ENCODE peak calls at places on chromosome 16, in four cellular contexts. One of them, this sample, is unnamed.

GRCh38 chr16:14489460-14489859 is 140.6 kb downstream of the PARN start:
- DNase-seq in caudate nucleus: no peak
- DNase-seq in left cardiac atrium: no peak
- DNase-seq in stimulated activated CD4-positive, alpha-beta T cell treated with anti-CD3 and anti-CD28 coated beads, Interleukin-4, amount 100 ng/mL, for 24 hours: no peak
- DNase-seq in this sample: no peak

GRCh38 chr16:75860654-75861053 is 134.4 kb upstream of the CPHXL start:
- DNase-seq in stimulated activated CD4-positive, alpha-beta T cell treated with anti-CD3 and anti-CD28 coated beads, Interleukin-4, amount 100 ng/mL, for 24 hours: no peak
- DNase-seq in caudate nucleus: peak; percentile 44
- DNase-seq in left cardiac atrium: no peak
- DNase-seq in this sample: no peak

GRCh38 chr16:57365826-57366536 is 6.3 kb upstream of the CX3CL1 start:
- DNase-seq in caudate nucleus: no peak
- DNase-seq in stimulated activated CD4-positive, alpha-beta T cell treated with anti-CD3 and anti-CD28 coated beads, Interleukin-4, amount 100 ng/mL, for 24 hours: no peak
- DNase-seq in left cardiac atrium: no peak
- DNase-seq in this sample: no peak

GRCh38 chr16:67719778-67720144 is 645 bp upstream of the GFOD2 start:
- DNase-seq in left cardiac atrium: peak; percentile 37
- DNase-seq in caudate nucleus: peak; percentile 21
- DNase-seq in stimulated activated CD4-positive, alpha-beta T cell treated with anti-CD3 and anti-CD28 coated beads, Interleukin-4, amount 100 ng/mL, for 24 hours: peak; percentile 7
- DNase-seq in this sample: no peak

GRCh38 chr16:11621920-11622651 is 35.4 kb upstream of the LITAF start:
- DNase-seq in caudate nucleus: no peak
- DNase-seq in stimulated activated CD4-positive, alpha-beta T cell treated with anti-CD3 and anti-CD28 coated beads, Interleukin-4, amount 100 ng/mL, for 24 hours: peak; percentile 37
- DNase-seq in left cardiac atrium: peak; percentile 36
- DNase-seq in this sample: no peak

GRCh38 chr16:66357523-66357928 is 9.0 kb upstream of the CDH5 start:
- DNase-seq in stimulated activated CD4-positive, alpha-beta T cell treated with anti-CD3 and anti-CD28 coated beads, Interleukin-4, amount 100 ng/mL, for 24 hours: peak; percentile 36
- DNase-seq in caudate nucleus: no peak
- DNase-seq in left cardiac atrium: peak; percentile 45
- DNase-seq in this sample: no peak

GRCh38 chr16:16021988-16022682 is 72.7 kb downstream of the ABCC1 start:
- DNase-seq in left cardiac atrium: peak; percentile 98
- DNase-seq in stimulated activated CD4-positive, alpha-beta T cell treated with anti-CD3 and anti-CD28 coated beads, Interleukin-4, amount 100 ng/mL, for 24 hours: no peak
- DNase-seq in caudate nucleus: peak; percentile 39
- DNase-seq in this sample: peak; percentile 69

GRCh38 chr16:82055728-82056549 is 20.9 kb downstream of the HSD17B2 start:
- DNase-seq in left cardiac atrium: no peak
- DNase-seq in stimulated activated CD4-positive, alpha-beta T cell treated with anti-CD3 and anti-CD28 coated beads, Interleukin-4, amount 100 ng/mL, for 24 hours: no peak
- DNase-seq in caudate nucleus: no peak
- DNase-seq in this sample: no peak

GRCh38 chr16:1420111-1420539 is 422 bp downstream of the UQCC4 start:
- DNase-seq in caudate nucleus: no peak
- DNase-seq in left cardiac atrium: no peak
- DNase-seq in stimulated activated CD4-positive, alpha-beta T cell treated with anti-CD3 and anti-CD28 coated beads, Interleukin-4, amount 100 ng/mL, for 24 hours: no peak
- DNase-seq in this sample: no peak

GRCh38 chr16:57357330-57358151 is 1.0 kb upstream of the CCL22 start:
- DNase-seq in stimulated activated CD4-positive, alpha-beta T cell treated with anti-CD3 and anti-CD28 coated beads, Interleukin-4, amount 100 ng/mL, for 24 hours: no peak
- DNase-seq in caudate nucleus: no peak
- DNase-seq in left cardiac atrium: no peak
- DNase-seq in this sample: no peak

GRCh38 chr16:74092336-74092735 is 204.3 kb upstream of the PSMD7 start:
- DNase-seq in stimulated activated CD4-positive, alpha-beta T cell treated with anti-CD3 and anti-CD28 coated beads, Interleukin-4, amount 100 ng/mL, for 24 hours: no peak
- DNase-seq in left cardiac atrium: no peak
- DNase-seq in caudate nucleus: no peak
- DNase-seq in this sample: no peak

GRCh38 chr16:67055712-67056487 is 27.0 kb downstream of the CBFB start:
- DNase-seq in caudate nucleus: no peak
- DNase-seq in stimulated activated CD4-positive, alpha-beta T cell treated with anti-CD3 and anti-CD28 coated beads, Interleukin-4, amount 100 ng/mL, for 24 hours: peak; percentile 32
- DNase-seq in left cardiac atrium: no peak
- DNase-seq in this sample: no peak

GRCh38 chr16:22270525-22270924 is 26.7 kb upstream of the POLR3E start:
- DNase-seq in stimulated activated CD4-positive, alpha-beta T cell treated with anti-CD3 and anti-CD28 coated beads, Interleukin-4, amount 100 ng/mL, for 24 hours: no peak
- DNase-seq in left cardiac atrium: no peak
- DNase-seq in caudate nucleus: no peak
- DNase-seq in this sample: no peak

GRCh38 chr16:69848635-69849545 is 86.8 kb downstream of the WWP2 start:
- DNase-seq in left cardiac atrium: peak; percentile 92
- DNase-seq in caudate nucleus: peak; percentile 48
- DNase-seq in stimulated activated CD4-positive, alpha-beta T cell treated with anti-CD3 and anti-CD28 coated beads, Interleukin-4, amount 100 ng/mL, for 24 hours: no peak
- DNase-seq in this sample: no peak

GRCh38 chr16:88992351-88993005 is 15.5 kb upstream of the CBFA2T3 start:
- DNase-seq in left cardiac atrium: no peak
- DNase-seq in caudate nucleus: no peak
- DNase-seq in stimulated activated CD4-positive, alpha-beta T cell treated with anti-CD3 and anti-CD28 coated beads, Interleukin-4, amount 100 ng/mL, for 24 hours: no peak
- DNase-seq in this sample: no peak

GRCh38 chr16:4580245-4580644 is 24.1 kb downstream of the C16orf96 start:
- DNase-seq in stimulated activated CD4-positive, alpha-beta T cell treated with anti-CD3 and anti-CD28 coated beads, Interleukin-4, amount 100 ng/mL, for 24 hours: no peak
- DNase-seq in caudate nucleus: no peak
- DNase-seq in left cardiac atrium: no peak
- DNase-seq in this sample: no peak

GRCh38 chr16:30394603-30395154 is 541 bp upstream of the ZNF48 start:
- DNase-seq in caudate nucleus: no peak
- DNase-seq in stimulated activated CD4-positive, alpha-beta T cell treated with anti-CD3 and anti-CD28 coated beads, Interleukin-4, amount 100 ng/mL, for 24 hours: no peak
- DNase-seq in left cardiac atrium: peak; percentile 52
- DNase-seq in this sample: no peak